ENCODE peak calls at places on chromosomes 2 and 18, in eight cellular contexts. G is GM13977, Z is GM12878, U is lower lobe of right lung, N is Calu3, H is Panc1, W is NB4, J is sigmoid colon. X is an unnamed sample.

GRCh38 chr2:132424526-132425121 is 8.0 kb downstream of the GPR39 start:
- DNase-seq in Z (no peak), G (no peak), H (no peak), W (no peak), N (no peak), U (no peak), J (no peak), X (no peak)

GRCh38 chr2:205527801-205528200 is 154.5 kb upstream of the NRP2 start:
- DNase-seq in G (no peak), U (no peak), H (no peak), N (no peak), W (no peak), Z (no peak), J (no peak), X (no peak)

GRCh38 chr2:175832886-175833285 is 169.2 kb downstream of the LNPK start:
- DNase-seq in U (no peak), H (no peak), G (no peak), W (no peak), N (no peak), Z (no peak), J (no peak), X (no peak)

GRCh38 chr18:54232485-54233227 is 8.2 kb upstream of the MBD2 start:
- DNase-seq in W (no peak), N (no peak), J (no peak), G (no peak), U (no peak), Z (no peak), H (no peak), X (no peak)

GRCh38 chr18:48544661-48545415 is 6.0 kb downstream of the CTIF start:
- DNase-seq in G (no peak), H (no peak), U (no peak), J (no peak), W (no peak), Z (no peak), N (no peak), X (no peak)

GRCh38 chr2:96336104-96336775 is 674 bp downstream of the NCAPH start:
- DNase-seq in Z (no peak), H (no peak), J (no peak), N (no peak), W (peak), U (no peak), G (no peak), X (no peak)

GRCh38 chr2:72755647-72756423 is 70.0 kb downstream of the EXOC6B start:
- DNase-seq in Z (no peak), N (no peak), G (no peak), J (no peak), H (no peak), U (no peak), W (no peak), X (no peak)

GRCh38 chr2:150729495-150729955 is 242.1 kb upstream of the RND3 start:
- DNase-seq in U (no peak), Z (peak), N (no peak), J (no peak), G (no peak), H (no peak), W (no peak), X (no peak)

GRCh38 chr2:75833386-75833785 is 122.7 kb upstream of the GCFC2 start:
- DNase-seq in H (no peak), U (no peak), W (no peak), G (no peak), N (no peak), Z (no peak), J (no peak), X (no peak)

GRCh38 chr2:205086689-205087088 is 541.4 kb downstream of the PARD3B start:
- DNase-seq in H (no peak), J (no peak), U (no peak), Z (no peak), N (no peak), G (no peak), W (no peak), X (no peak)

GRCh38 chr2:25029183-25029554 is 12.7 kb upstream of the EFR3B start:
- DNase-seq in J (no peak), Z (no peak), W (peak), H (no peak), U (no peak), N (no peak), G (no peak), X (no peak)

GRCh38 chr2:81290846-81291245 is 986.3 kb upstream of the LRRTM1 start:
- DNase-seq in H (no peak), Z (no peak), N (no peak), U (no peak), J (no peak), W (no peak), G (no peak), X (no peak)

GRCh38 chr2:80711915-80712314 is 407.4 kb upstream of the LRRTM1 start:
- DNase-seq in H (no peak), G (no peak), N (no peak), Z (no peak), J (no peak), U (no peak), W (no peak), X (no peak)

GRCh38 chr2:108034843-108035242 is 48.5 kb downstream of the SLC5A7 start:
- DNase-seq in Z (no peak), U (no peak), N (no peak), W (no peak), J (no peak), H (no peak), G (no peak), X (no peak)

GRCh38 chr2:44495035-44495434 is 133.3 kb downstream of the CAMKMT start:
- DNase-seq in H (no peak), N (no peak), Z (no peak), G (no peak), W (no peak), J (no peak), U (no peak), X (no peak)

GRCh38 chr2:212042562-212042961 is 496.0 kb downstream of the ERBB4 start:
- DNase-seq in W (no peak), U (no peak), Z (no peak), G (no peak), H (no peak), N (no peak), J (no peak), X (no peak)

GRCh38 chr18:62663731-62664336 is 51.5 kb upstream of the PHLPP1 start:
- DNase-seq in U (no peak), H (no peak), N (no peak), Z (peak), J (no peak), G (peak), W (peak), X (no peak)

GRCh38 chr2:235734168-235734567 is 240.3 kb downstream of the AGAP1 start:
- DNase-seq in W (no peak), J (no peak), N (no peak), G (no peak), U (no peak), H (no peak), Z (no peak), X (no peak)

GRCh38 chr2:194720461-194720860 is 936.6 kb upstream of the SLC39A10 start:
- DNase-seq in N (no peak), W (no peak), H (no peak), G (no peak), Z (no peak), J (no peak), U (no peak), X (no peak)

GRCh38 chr18:34976899-34977786 is 64.1 kb upstream of the MAPRE2 start:
- DNase-seq in Z (no peak), U (peak), G (peak), H (no peak), W (peak), J (peak), N (peak), X (peak)

GRCh38 chr2:241865957-241866858 is 3.3 kb upstream of the RTP5 start:
- DNase-seq in J (no peak), H (no peak), G (no peak), Z (no peak), U (no peak), W (peak), N (no peak), X (no peak)

GRCh38 chr2:42238644-42239288 is 69.6 kb downstream of the EML4 start:
- DNase-seq in W (peak), Z (no peak), J (no peak), G (no peak), H (peak), N (peak), U (peak), X (no peak)
- TF ChIP-seq CTCF in W (peak), Z (peak), J (peak), G (peak), H (peak), N (peak), U (peak), X (peak)

GRCh38 chr2:137886432-137886831 is 77.8 kb upstream of the HNMT start:
- DNase-seq in U (no peak), J (no peak), G (no peak), Z (no peak), H (no peak), W (peak), N (peak), X (no peak)
- TF ChIP-seq CTCF in U (no peak), J (no peak), G (no peak), Z (peak), H (peak), W (peak), N (peak), X (peak)

GRCh38 chr2:196290569-196290968 is 119.2 kb upstream of the STK17B start:
- DNase-seq in W (no peak), G (no peak), J (no peak), Z (no peak), H (no peak), N (no peak), U (no peak), X (no peak)
- TF ChIP-seq CTCF in W (no peak), G (no peak), J (no peak), Z (no peak), H (no peak), N (no peak), U (no peak), X (no peak)

GRCh38 chr2:47510745-47511144 is 107.8 kb downstream of the MSH2 start:
- DNase-seq in Z (no peak), H (no peak), G (no peak), N (no peak), J (no peak), U (no peak), W (no peak), X (no peak)
- TF ChIP-seq CTCF in Z (no peak), H (peak), G (no peak), N (no peak), J (no peak), U (no peak), W (no peak), X (no peak)

GRCh38 chr2:224284134-224284946 is 117.6 kb downstream of the FAM124B start:
- DNase-seq in W (peak), Z (no peak), U (no peak), J (no peak), N (peak), G (no peak), H (peak), X (no peak)
- TF ChIP-seq CTCF in W (no peak), Z (peak), U (peak), J (peak), N (peak), G (peak), H (peak), X (peak)

DNA sequence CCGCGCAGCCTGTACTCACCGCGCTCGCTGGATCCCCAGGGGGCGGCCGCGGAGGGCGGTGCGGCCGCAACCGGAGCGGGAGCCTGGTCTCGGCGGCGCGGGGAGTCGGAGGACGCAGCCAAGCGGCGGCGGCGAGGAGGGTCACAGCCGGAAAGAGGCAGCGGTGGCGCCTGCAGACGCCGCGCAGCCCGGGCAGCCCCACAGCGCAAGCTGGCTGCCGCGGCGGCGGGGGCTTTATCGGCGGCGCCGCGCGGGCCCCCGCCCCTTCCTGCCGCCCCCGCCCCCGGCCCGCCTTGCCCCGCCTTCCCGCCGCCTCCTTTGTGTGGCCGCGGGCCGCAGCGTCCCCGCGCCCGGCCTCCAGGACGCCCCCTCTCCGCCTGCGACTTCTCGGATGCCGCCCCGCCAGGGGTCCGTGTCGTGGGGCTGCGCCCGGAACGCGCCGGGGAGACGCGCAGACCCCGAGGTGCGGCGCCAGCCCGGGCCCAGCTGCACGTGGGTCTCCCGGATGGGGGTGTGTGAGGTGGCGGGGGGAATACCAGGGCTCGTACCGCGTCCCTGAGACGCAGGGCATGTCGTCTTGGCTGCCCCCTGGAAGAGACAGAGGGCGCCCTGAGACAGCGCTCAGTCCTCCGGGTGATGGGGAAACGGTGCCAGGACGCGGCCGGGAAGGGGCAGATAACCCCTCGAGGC is at the start of gene SERPINE2:
- DNase-seq in U (no peak), W (peak), N (peak), G (peak), Z (no peak), J (peak), H (no peak), X (peak)
- TF ChIP-seq CTCF in U (peak), W (peak), N (no peak), G (peak), Z (peak), J (no peak), H (peak), X (peak)

DNA sequence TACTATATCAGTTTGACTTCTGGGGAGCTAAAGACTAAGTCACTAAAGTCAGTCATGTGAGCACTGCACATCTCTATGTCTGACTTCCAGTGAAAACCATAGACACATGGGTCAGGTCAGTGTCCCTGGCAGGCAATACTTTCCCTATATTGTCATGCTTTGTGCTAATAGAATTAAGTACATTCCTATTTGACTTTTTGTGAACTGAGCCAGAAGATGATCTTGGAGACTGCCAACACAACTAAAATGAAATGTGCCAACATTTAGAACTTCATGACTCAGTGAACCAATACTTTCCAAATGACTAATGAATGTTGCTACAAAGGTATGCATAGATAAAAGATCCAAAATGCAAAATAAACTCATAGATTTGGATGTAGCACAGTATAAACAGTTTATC is 820.8 kb upstream of the FAM98A start:
- DNase-seq in W (no peak), N (no peak), Z (no peak), G (no peak), J (no peak), H (no peak), U (no peak), X (no peak)
- TF ChIP-seq CTCF in W (no peak), N (no peak), Z (no peak), G (no peak), J (no peak), H (no peak), U (no peak), X (no peak)